ENCODE peak calls at places on chromosomes 3 and 15, in ten cellular contexts. R, G, I, H, E, V, D, M, X and Z are unnamed samples.

GRCh38 chr15:92636950-92637481 is 18.6 kb downstream of the FAM174B start:
- DNase-seq in E (no peak), M (peak; percentile 67), X (peak; percentile 58), G (peak; percentile 57), R (no peak), V (no peak), H (peak; percentile 87), I (no peak), D (no peak), Z (peak; percentile 75)

GRCh38 chr3:43289401-43289800 is 3.1 kb downstream of the SNRK start:
- DNase-seq in H (no peak), G (no peak), V (peak; percentile 20), R (no peak), D (peak; percentile 43), M (no peak), X (no peak), I (no peak), E (no peak), Z (no peak)

GRCh38 chr3:69671082-69671952 is 67.9 kb upstream of the MITF start:
- DNase-seq in E (peak; percentile 68), H (no peak), R (no peak), X (peak; percentile 55), V (peak; percentile 80), M (no peak), D (peak; percentile 61), I (no peak), G (no peak), Z (peak; percentile 43)

GRCh38 chr15:95127356-95127755 is 896.0 kb downstream of the MCTP2 start:
- DNase-seq in H (no peak), G (no peak), V (peak; percentile 63), R (no peak), I (no peak), D (no peak), M (no peak), E (no peak), X (no peak), Z (no peak)

GRCh38 chr3:191393146-191393545 is 62.8 kb upstream of the UTS2B start:
- DNase-seq in I (no peak), D (no peak), M (no peak), R (no peak), E (no peak), V (peak; percentile 61), H (no peak), X (no peak), G (no peak), Z (no peak)

GRCh38 chr15:61687651-61688050 is 372.6 kb downstream of the VPS13C start:
- DNase-seq in R (no peak), H (no peak), V (no peak), X (no peak), E (no peak), D (no peak), M (no peak), I (no peak), G (no peak), Z (no peak)

GRCh38 chr15:27889258-27889657 is 209.9 kb downstream of the OCA2 start:
- DNase-seq in I (no peak), V (no peak), X (no peak), H (no peak), G (no peak), E (no peak), R (no peak), D (no peak), M (no peak), Z (peak; percentile 85)

GRCh38 chr3:140577911-140578310 is 100.0 kb upstream of the TRIM42 start:
- DNase-seq in R (no peak), M (no peak), G (no peak), D (no peak), V (no peak), H (no peak), E (no peak), I (no peak), X (no peak), Z (no peak)

DNA sequence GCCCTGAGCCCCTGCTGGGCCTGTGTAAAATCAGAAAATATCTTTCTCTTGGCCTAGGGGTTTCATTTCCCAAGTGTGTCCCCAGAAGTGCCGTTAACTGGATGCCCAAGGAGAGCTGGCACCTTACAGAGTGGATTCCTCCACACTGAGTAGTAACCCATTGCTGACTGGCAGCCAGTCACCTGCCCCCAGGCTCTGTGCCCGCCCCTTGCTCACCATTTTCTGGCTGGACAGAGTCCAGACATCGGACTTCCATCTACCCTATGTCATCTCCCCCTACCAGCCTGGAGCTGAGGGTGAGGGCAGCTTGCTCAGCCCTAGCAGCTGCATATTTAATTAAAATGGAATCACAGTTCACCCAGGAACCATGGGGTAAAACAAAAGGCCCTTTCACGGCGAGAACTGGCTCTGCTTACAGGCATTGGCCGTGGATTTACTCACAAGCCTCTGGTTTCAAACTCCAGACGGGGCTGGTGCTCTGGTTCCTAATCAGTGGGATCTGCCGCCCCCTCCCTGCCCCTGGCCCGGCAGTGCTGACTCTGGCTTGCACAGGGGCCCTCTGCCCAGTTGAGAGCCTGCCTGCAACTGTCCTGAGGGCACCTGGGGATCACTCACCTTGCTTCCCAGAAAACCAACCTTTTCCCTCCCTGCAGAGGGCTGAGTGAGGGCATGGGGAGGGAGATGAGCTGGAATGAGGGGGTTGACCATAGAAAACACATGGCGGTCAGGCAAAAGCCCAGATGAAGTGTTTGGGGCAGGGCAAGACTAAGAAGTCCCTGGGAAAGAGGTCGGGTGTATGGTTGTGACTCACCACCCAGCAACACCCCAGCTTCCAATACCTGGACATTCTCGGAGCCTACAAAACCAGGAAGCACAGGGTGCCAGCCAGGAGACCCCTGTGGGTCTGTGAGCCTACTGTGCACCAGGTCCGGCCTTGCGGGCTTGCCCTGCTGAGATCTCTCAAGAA is 95.1 kb upstream of the ATP2B2 start:
- DNase-seq in V (no peak), R (no peak), M (peak; percentile 35), G (no peak), E (no peak), H (no peak), D (peak; percentile 9), I (no peak), X (no peak), Z (no peak)
- H3K27me3 ChIP-seq in V (peaks cover 22% of the 10 kb centered on the region), R (no peaks in the 10 kb centered on the region), M (no peaks in the 10 kb centered on the region), G (no peaks in the 10 kb centered on the region), E (peaks cover 21% of the 10 kb centered on the region), H (no peaks in the 10 kb centered on the region), D (peaks cover 5% of the 10 kb centered on the region), I (no peaks in the 10 kb centered on the region), X (no peaks in the 10 kb centered on the region), Z (peaks cover 5% of the 10 kb centered on the region)

GRCh38 chr3:185341616-185342457 is 21.1 kb upstream of the MAP3K13 start:
- DNase-seq in E (no peak), V (no peak), D (no peak), R (no peak), M (no peak), H (no peak), I (no peak), X (no peak), G (no peak), Z (peak; percentile 29)

GRCh38 chr3:185335799-185336198 is 27.1 kb upstream of the MAP3K13 start:
- DNase-seq in I (no peak), D (peak; percentile 61), E (no peak), V (peak; percentile 31), X (no peak), M (no peak), R (no peak), G (no peak), H (no peak), Z (peak; percentile 95)

GRCh38 chr3:185337231-185337816 is 25.6 kb upstream of the MAP3K13 start:
- DNase-seq in D (no peak), E (no peak), I (no peak), V (no peak), H (no peak), G (no peak), R (no peak), M (no peak), X (peak; percentile 35), Z (peak; percentile 92)

GRCh38 chr3:185342458-185343169 is 20.3 kb upstream of the MAP3K13 start:
- DNase-seq in R (no peak), I (no peak), X (no peak), V (no peak), D (no peak), H (no peak), M (no peak), G (no peak), E (no peak), Z (peak; percentile 70)

DNA sequence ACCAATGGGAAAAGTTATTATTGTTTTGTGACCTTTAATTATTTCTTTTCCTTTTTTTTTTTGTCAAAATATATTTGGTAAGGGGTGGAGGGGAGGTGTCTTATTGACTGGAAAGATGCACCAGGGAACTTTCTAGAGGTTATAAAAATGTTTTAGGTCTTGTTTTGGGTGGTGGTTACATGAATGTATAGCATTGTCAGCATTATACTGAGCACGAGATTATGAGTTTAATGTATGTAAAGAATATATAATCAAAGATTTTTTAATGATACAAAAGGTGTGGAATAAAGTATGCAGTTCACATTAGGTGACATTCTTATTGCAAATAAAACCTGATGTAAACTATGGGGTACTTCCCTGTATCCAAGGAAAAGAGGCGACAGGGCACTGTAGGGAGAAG is 23.0 kb upstream of the MAP3K13 start:
- DNase-seq in E (no peak), M (no peak), X (no peak), I (no peak), D (no peak), R (no peak), V (no peak), H (no peak), G (no peak), Z (no peak)
- H3K4me3 ChIP-seq in E (no peak overlapping the region), M (no peak overlapping the region), X (no peak overlapping the region), I (no peak overlapping the region), D (no peak overlapping the region), R (no peak overlapping the region), V (no peak overlapping the region), H (no peak overlapping the region), G (no peak overlapping the region), Z (no peak overlapping the region)

DNA sequence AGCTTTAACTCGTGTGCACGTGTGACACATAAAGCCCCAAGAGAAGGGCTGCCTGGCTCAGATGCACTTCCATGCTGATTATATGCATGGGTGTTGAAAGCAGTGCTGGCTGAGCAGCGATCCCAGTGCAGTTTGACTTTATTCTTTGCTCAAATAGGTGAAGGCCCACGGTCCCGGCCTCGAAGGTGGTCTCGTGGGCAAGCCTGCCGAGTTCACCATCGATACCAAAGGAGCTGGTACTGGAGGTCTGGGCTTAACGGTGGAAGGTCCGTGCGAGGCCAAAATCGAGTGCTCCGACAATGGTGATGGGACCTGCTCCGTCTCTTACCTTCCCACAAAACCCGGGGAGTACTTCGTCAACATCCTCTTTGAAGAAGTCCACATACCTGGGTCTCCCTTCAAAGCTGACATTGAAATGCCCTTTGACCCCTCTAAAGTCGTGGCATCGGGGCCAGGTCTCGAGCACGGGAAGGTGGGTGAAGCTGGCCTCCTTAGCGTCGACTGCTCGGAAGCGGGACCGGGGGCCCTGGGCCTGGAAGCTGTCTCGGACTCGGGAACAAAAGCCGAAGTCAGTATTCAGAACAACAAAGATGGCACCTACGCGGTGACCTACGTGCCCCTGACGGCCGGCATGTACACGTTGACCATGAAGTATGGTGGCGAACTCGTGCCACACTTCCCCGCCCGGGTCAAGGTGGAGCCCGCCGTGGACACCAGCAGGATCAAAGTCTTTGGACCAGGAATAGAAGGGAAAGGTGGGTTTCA is 87.7 kb downstream of the DNASE1L3 start:
- DNase-seq in M (no peak), H (no peak), E (no peak), D (no peak), I (no peak), V (no peak), X (no peak), R (no peak), G (no peak), Z (no peak)
- H3K27me3 ChIP-seq in M (no peaks in the 10 kb centered on the region), H (no peaks in the 10 kb centered on the region), E (no peaks in the 10 kb centered on the region), D (no peaks in the 10 kb centered on the region), I (no peaks in the 10 kb centered on the region), V (no peaks in the 10 kb centered on the region), X (no peaks in the 10 kb centered on the region), R (no peaks in the 10 kb centered on the region), G (no peaks in the 10 kb centered on the region), Z (no peaks in the 10 kb centered on the region)

GRCh38 chr3:177356113-177356512 is 158.8 kb upstream of the TBL1XR1 start:
- DNase-seq in V (no peak), M (no peak), D (no peak), X (no peak), R (no peak), E (no peak), H (no peak), G (no peak), I (no peak), Z (no peak)

GRCh38 chr3:177358968-177359600 is 161.8 kb upstream of the TBL1XR1 start:
- DNase-seq in M (peak; percentile 53), I (peak; percentile 39), X (peak; percentile 86), H (peak; percentile 33), V (no peak), D (peak; percentile 13), R (peak; percentile 50), G (peak; percentile 72), E (peak; percentile 57), Z (peak; percentile 46)

GRCh38 chr3:177359601-177360357 is 162.5 kb upstream of the TBL1XR1 start:
- DNase-seq in G (peak; percentile 98), M (peak; percentile 94), I (peak; percentile 97), D (peak; percentile 100), V (peak; percentile 98), R (peak; percentile 96), E (peak; percentile 99), H (peak; percentile 94), X (peak; percentile 95), Z (peak; percentile 99)

GRCh38 chr3:177358085-177358967 is 161.0 kb upstream of the TBL1XR1 start:
- DNase-seq in I (peak; percentile 67), R (peak; percentile 70), V (peak; percentile 55), X (peak; percentile 83), M (peak; percentile 58), D (peak; percentile 60), E (peak; percentile 68), H (peak; percentile 73), G (peak; percentile 78), Z (peak; percentile 58)

GRCh38 chr3:177357352-177358084 is 160.2 kb upstream of the TBL1XR1 start:
- DNase-seq in V (peak; percentile 86), I (no peak), X (peak; percentile 73), E (no peak), R (no peak), H (peak; percentile 29), G (no peak), D (peak; percentile 85), M (no peak), Z (peak; percentile 98)
- H3K4me3 ChIP-seq in V (peak overlapping the region; percentile 68), I (no peak overlapping the region), X (peak overlapping the region; percentile 8), E (no peak overlapping the region), R (peak overlapping the region; percentile 60), H (no peak overlapping the region), G (no peak overlapping the region), D (peak overlapping the region; percentile 50), M (no peak overlapping the region), Z (no peak overlapping the region)